ENCODE peak calls at places on chromosomes 13 and 19, in eight cellular contexts. B is HS-27A; R is left cardiac atrium; S is BJ; X is suprapubic skin; M is naive thymus-derived CD8-positive, alpha-beta T cell; N is NCI-H82; W is GM23338. G is an unnamed sample.

GRCh38 chr13:20118268-20119140 is 42.3 kb downstream of the GJA3 start:
- DNase-seq in B (no peak), R (peak), S (no peak), X (peak), M (no peak), N (peak), W (peak), G (no peak)

GRCh38 chr19:15108845-15109767 is 1.9 kb downstream of the SYDE1 start:
- DNase-seq in B (no peak), R (no peak), S (no peak), X (no peak), M (no peak), N (no peak), W (no peak), G (no peak)

GRCh38 chr19:41930926-41931592 is 2.8 kb upstream of the ERFL start:
- DNase-seq in B (no peak), R (no peak), S (no peak), X (no peak), M (no peak), N (peak), W (peak), G (no peak)

GRCh38 chr19:41886761-41887710 is 4.1 kb downstream of the ARHGEF1 start:
- DNase-seq in B (no peak), R (no peak), S (no peak), X (no peak), M (peak), N (no peak), W (peak), G (no peak)

GRCh38 chr13:45335397-45336024 is 5.5 kb downstream of the TPT1 start:
- DNase-seq in B (no peak), R (no peak), S (no peak), X (no peak), M (no peak), N (no peak), W (no peak), G (no peak)

GRCh38 chr13:95524270-95524901 is 28.1 kb upstream of the CLDN10 start:
- DNase-seq in B (no peak), R (no peak), S (no peak), X (no peak), M (no peak), N (no peak), W (no peak), G (no peak)

GRCh38 chr13:110263906-110264305 is 43.1 kb downstream of the COL4A1 start:
- DNase-seq in B (no peak), R (no peak), S (no peak), X (no peak), M (no peak), N (no peak), W (no peak), G (no peak)

GRCh38 chr19:29884466-29884865 is 57.6 kb upstream of the URI1 start:
- DNase-seq in B (no peak), R (no peak), S (no peak), X (peak), M (no peak), N (no peak), W (no peak), G (no peak)

GRCh38 chr19:23273022-23273593 is 22.9 kb upstream of the ZNF724 start:
- DNase-seq in B (no peak), R (peak), S (no peak), X (no peak), M (no peak), N (no peak), W (no peak), G (no peak)

GRCh38 chr13:114310961-114311360 is 3.3 kb upstream of the CHAMP1 start:
- DNase-seq in B (no peak), R (no peak), S (no peak), X (no peak), M (no peak), N (no peak), W (no peak), G (no peak)

GRCh38 chr13:40518481-40518882 is 148.0 kb downstream of the FOXO1 start:
- DNase-seq in B (no peak), R (no peak), S (no peak), X (no peak), M (no peak), N (peak), W (no peak), G (no peak)

GRCh38 chr19:2902590-2903218 is 2.0 kb downstream of the ZNF57 start:
- DNase-seq in B (no peak), R (no peak), S (no peak), X (no peak), M (no peak), N (no peak), W (no peak), G (no peak)

GRCh38 chr19:46773018-46773399 is 15.4 kb downstream of the SLC1A5 start:
- DNase-seq in B (no peak), R (no peak), S (no peak), X (no peak), M (no peak), N (no peak), W (no peak), G (no peak)

GRCh38 chr13:105346141-105346766 is 1189.2 kb downstream of the EFNB2 start:
- DNase-seq in B (no peak), R (no peak), S (no peak), X (no peak), M (no peak), N (no peak), W (no peak), G (no peak)

GRCh38 chr19:46839752-46840151 is 10.9 kb downstream of the AP2S1 start:
- DNase-seq in B (no peak), R (no peak), S (no peak), X (no peak), M (no peak), N (no peak), W (no peak), G (no peak)

GRCh38 chr13:75395901-75396300 is 86.1 kb downstream of the TBC1D4 start:
- DNase-seq in B (no peak), R (no peak), S (no peak), X (no peak), M (no peak), N (peak), W (no peak), G (no peak)

GRCh38 chr13:61109741-61110140 is 305.9 kb downstream of the PCDH20 start:
- DNase-seq in B (no peak), R (no peak), S (no peak), X (no peak), M (no peak), N (no peak), W (no peak), G (no peak)

GRCh38 chr13:74974234-74974879 is 507.6 kb downstream of the TBC1D4 start:
- DNase-seq in B (no peak), R (no peak), S (no peak), X (no peak), M (no peak), N (peak), W (no peak), G (no peak)

GRCh38 chr19:9953802-9954542 is 17.7 kb upstream of the OLFM2 start:
- DNase-seq in B (no peak), R (no peak), S (no peak), X (no peak), M (no peak), N (no peak), W (no peak), G (no peak)

GRCh38 chr19:7450243-7451223 is 38.3 kb downstream of the PEX11G start:
- DNase-seq in B (no peak), R (no peak), S (no peak), X (no peak), M (no peak), N (no peak), W (no peak), G (no peak)

GRCh38 chr13:71316964-71317363 is 550.0 kb downstream of the DACH1 start:
- DNase-seq in B (no peak), R (no peak), S (no peak), X (no peak), M (no peak), N (peak), W (no peak), G (no peak)

G was measured in mesenteric fat pad.